ENCODE peak calls at places on chromosomes 13 and 19, in six cellular contexts. J is mucosa of descending colon; F is transverse colon; C is HFF-Myc; X is CD4-positive, alpha-beta T cell; T is osteoblast. N is an unnamed sample.

GRCh38 chr13:66887088-66887487 is 343.0 kb downstream of the PCDH9 start:
- DNase-seq in J (no peak), F (no peak), C (no peak), X (no peak), T (no peak), N (no peak)

GRCh38 chr19:18961767-18962423 is 20.9 kb upstream of the HOMER3 start:
- DNase-seq in J (no peak), F (no peak), C (no peak), X (no peak), T (no peak), N (no peak)

GRCh38 chr19:13817615-13818371 is 22.6 kb downstream of the ZSWIM4 start:
- DNase-seq in J (peak), F (peak), C (no peak), X (no peak), T (peak), N (no peak)

GRCh38 chr19:899363-900301 is 6.3 kb downstream of the RNU6-9 start:
- DNase-seq in J (no peak), F (no peak), C (no peak), X (no peak), T (no peak), N (no peak)

GRCh38 chr19:17235618-17236413 is 9.8 kb downstream of the OCEL1 start:
- DNase-seq in J (peak), F (peak), C (no peak), X (peak), T (peak), N (no peak)

GRCh38 chr13:86052141-86052540 is 252.9 kb upstream of the SLITRK6 start:
- DNase-seq in J (no peak), F (no peak), C (no peak), X (no peak), T (no peak), N (no peak)

GRCh38 chr13:109859898-109860297 is 73.5 kb upstream of the IRS2 start:
- DNase-seq in J (no peak), F (no peak), C (no peak), X (no peak), T (no peak), N (no peak)

GRCh38 chr13:109744512-109745051 is 41.8 kb downstream of the IRS2 start:
- DNase-seq in J (no peak), F (peak), C (peak), X (no peak), T (no peak), N (no peak)

GRCh38 chr19:54633401-54633800 is 3.1 kb downstream of the LILRB1 start:
- DNase-seq in J (no peak), F (no peak), C (no peak), X (no peak), T (no peak), N (no peak)

GRCh38 chr19:41995959-41996797 is 2.1 kb upstream of the ATP1A3 start:
- DNase-seq in J (peak), F (no peak), C (no peak), X (no peak), T (peak), N (no peak)

GRCh38 chr13:23506821-23507210 is 63.4 kb upstream of the TNFRSF19 start:
- DNase-seq in J (no peak), F (no peak), C (no peak), X (no peak), T (no peak), N (peak)

GRCh38 chr13:65292488-65292901 is 1937.6 kb downstream of the PCDH9 start:
- DNase-seq in J (no peak), F (no peak), C (peak), X (no peak), T (no peak), N (peak)

GRCh38 chr13:24208314-24208713 is 47.8 kb downstream of the SPATA13 start:
- DNase-seq in J (no peak), F (no peak), C (peak), X (no peak), T (peak), N (peak)

GRCh38 chr13:75587679-75588078 is 38.1 kb downstream of the UCHL3 start:
- DNase-seq in J (no peak), F (no peak), C (no peak), X (no peak), T (no peak), N (no peak)

GRCh38 chr13:99812611-99813010 is 159.0 kb downstream of the ZIC5 start:
- DNase-seq in J (no peak), F (no peak), C (no peak), X (no peak), T (peak), N (peak)

GRCh38 chr13:41960195-41960699 is 662 bp downstream of the VWA8 start:
- DNase-seq in J (no peak), F (peak), C (no peak), X (no peak), T (peak), N (no peak)

GRCh38 chr13:34258646-34259386 is 440.9 kb downstream of the RFC3 start:
- DNase-seq in J (no peak), F (no peak), C (no peak), X (no peak), T (no peak), N (no peak)

GRCh38 chr19:12126707-12127106 is 13.4 kb downstream of the ZNF20 start:
- DNase-seq in J (no peak), F (no peak), C (no peak), X (no peak), T (no peak), N (no peak)

GRCh38 chr13:28953714-28954113 is 133.6 kb downstream of the MTUS2 start:
- DNase-seq in J (no peak), F (no peak), C (no peak), X (no peak), T (no peak), N (no peak)

GRCh38 chr13:29791997-29792775 is 58.2 kb downstream of the UBL3 start:
- DNase-seq in J (no peak), F (no peak), C (no peak), X (no peak), T (no peak), N (no peak)

GRCh38 chr13:60733933-60734332 is 336.9 kb downstream of the TDRD3 start:
- DNase-seq in J (no peak), F (no peak), C (no peak), X (no peak), T (no peak), N (no peak)

GRCh38 chr19:16328824-16329482 is 4.3 kb downstream of the KLF2 start:
- DNase-seq in J (no peak), F (no peak), C (no peak), X (peak), T (peak), N (no peak)

GRCh38 chr19:2424686-2425621 is 2.4 kb downstream of the TIMM13 start:
- DNase-seq in J (no peak), F (no peak), C (no peak), X (no peak), T (peak), N (peak)

GRCh38 chr13:113150545-113151365 is 7.7 kb upstream of the PROZ start:
- DNase-seq in J (no peak), F (no peak), C (no peak), X (no peak), T (peak), N (no peak)

GRCh38 chr19:3580156-3580955 is 4.9 kb upstream of the GIPC3 start:
- DNase-seq in J (no peak), F (no peak), C (peak), X (no peak), T (peak), N (peak)

GRCh38 chr13:53001871-53002270 is 26.7 kb upstream of the OLFM4 start:
- DNase-seq in J (no peak), F (no peak), C (no peak), X (no peak), T (no peak), N (no peak)

GRCh38 chr13:21289475-21289874 is 113.0 kb downstream of the MRPL57 start:
- DNase-seq in J (no peak), F (no peak), C (no peak), X (no peak), T (no peak), N (no peak)

GRCh38 chr19:343451-343931 is 1.1 kb downstream of the MIER2 start:
- DNase-seq in J (no peak), F (no peak), C (no peak), X (no peak), T (peak), N (no peak)

GRCh38 chr13:99956473-99957349 is 14.9 kb downstream of the ZIC5 start:
- DNase-seq in J (no peak), F (no peak), C (no peak), X (no peak), T (peak), N (no peak)

GRCh38 chr13:91358384-91358776 is 10.9 kb downstream of the MIR17HG start:
- DNase-seq in J (no peak), F (no peak), C (no peak), X (no peak), T (no peak), N (no peak)

GRCh38 chr13:42412812-42413795 is 141.2 kb downstream of the AKAP11 start:
- DNase-seq in J (no peak), F (no peak), C (no peak), X (no peak), T (no peak), N (no peak)

GRCh38 chr19:30046522-30046921 is 104.5 kb downstream of the URI1 start:
- DNase-seq in J (no peak), F (no peak), C (no peak), X (no peak), T (no peak), N (no peak)

GRCh38 chr19:58204566-58204965 is 21.7 kb downstream of the ZNF274 start:
- DNase-seq in J (no peak), F (no peak), C (no peak), X (no peak), T (no peak), N (no peak)

GRCh38 chr13:109879338-109879737 is 93.0 kb upstream of the IRS2 start:
- DNase-seq in J (no peak), F (no peak), C (no peak), X (no peak), T (no peak), N (no peak)

GRCh38 chr13:25886438-25887214 is 165.2 kb downstream of the SHISA2 start:
- DNase-seq in J (no peak), F (no peak), C (no peak), X (no peak), T (peak), N (peak)

GRCh38 chr19:38898788-38899446 is 501 bp downstream of the SIRT2 start:
- DNase-seq in J (no peak), F (no peak), C (no peak), X (no peak), T (peak), N (no peak)

GRCh38 chr19:6570754-6571153 is 20.2 kb downstream of the CD70 start:
- DNase-seq in J (no peak), F (no peak), C (no peak), X (no peak), T (no peak), N (no peak)

GRCh38 chr19:48445256-48445605 is 552 bp upstream of the GRWD1 start:
- DNase-seq in J (no peak), F (no peak), C (peak), X (no peak), T (peak), N (peak)

GRCh38 chr19:30895946-30896345 is 453.3 kb downstream of the TSHZ3 start:
- DNase-seq in J (no peak), F (no peak), C (no peak), X (no peak), T (no peak), N (no peak)

DNA sequence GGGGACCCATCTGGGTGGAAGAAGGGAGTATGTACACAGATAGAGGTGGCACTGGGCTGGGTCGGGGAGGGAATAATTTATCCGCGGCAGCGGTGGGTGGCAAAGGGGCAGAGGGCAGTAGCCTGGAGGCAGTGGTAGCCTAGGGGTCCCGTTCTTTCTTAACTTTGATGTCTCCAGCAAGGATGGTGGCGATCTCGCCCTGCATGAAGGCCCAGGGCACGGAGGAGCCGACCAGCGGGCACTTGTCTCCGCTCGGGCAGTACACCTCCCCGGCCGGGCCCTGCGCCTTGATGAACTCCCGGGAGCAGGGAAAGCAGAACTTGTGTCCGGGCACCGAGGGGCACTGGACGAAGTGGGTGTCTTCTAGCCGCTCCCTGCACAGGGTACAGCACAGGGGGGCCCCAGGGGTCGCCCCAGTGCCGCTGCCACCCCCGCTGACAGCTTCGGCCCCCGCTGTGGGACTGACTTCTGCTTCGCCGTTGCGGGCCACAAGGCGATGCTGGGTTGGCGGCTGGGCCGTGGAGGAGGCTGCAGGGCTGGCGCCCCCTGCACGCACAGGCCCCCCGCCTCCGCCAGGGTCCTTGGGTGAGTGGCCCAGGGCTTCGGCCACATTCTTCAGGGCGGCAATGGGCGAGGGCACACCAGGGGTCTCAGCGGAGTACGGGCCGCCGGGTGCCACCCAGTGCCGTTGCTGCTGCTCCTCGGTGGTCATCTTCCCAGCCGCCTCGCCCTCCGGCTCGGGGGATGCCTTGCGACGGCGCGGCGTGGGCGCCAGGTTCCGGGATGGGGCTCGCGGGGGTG is 1.9 kb downstream of the IRF2BP1 start:
- DNase-seq in J (peak), F (no peak), C (no peak), X (no peak), T (peak), N (no peak)
- TF ChIP-seq CTCF in J (no peak), F (no peak), C (no peak), X (no peak), T (no peak), N (no peak)

GRCh38 chr19:4676955-4677731 is 7.0 kb upstream of the MYDGF start:
- DNase-seq in J (no peak), F (peak), C (peak), X (no peak), T (peak), N (no peak)
- TF ChIP-seq CTCF in J (peak), F (peak), C (peak), X (no peak), T (peak), N (peak)

GRCh38 chr13:47594833-47595232 is 406.2 kb downstream of the SUCLA2 start:
- DNase-seq in J (no peak), F (no peak), C (no peak), X (no peak), T (no peak), N (no peak)
- TF ChIP-seq CTCF in J (no peak), F (no peak), C (peak), X (no peak), T (no peak), N (no peak)

DNA sequence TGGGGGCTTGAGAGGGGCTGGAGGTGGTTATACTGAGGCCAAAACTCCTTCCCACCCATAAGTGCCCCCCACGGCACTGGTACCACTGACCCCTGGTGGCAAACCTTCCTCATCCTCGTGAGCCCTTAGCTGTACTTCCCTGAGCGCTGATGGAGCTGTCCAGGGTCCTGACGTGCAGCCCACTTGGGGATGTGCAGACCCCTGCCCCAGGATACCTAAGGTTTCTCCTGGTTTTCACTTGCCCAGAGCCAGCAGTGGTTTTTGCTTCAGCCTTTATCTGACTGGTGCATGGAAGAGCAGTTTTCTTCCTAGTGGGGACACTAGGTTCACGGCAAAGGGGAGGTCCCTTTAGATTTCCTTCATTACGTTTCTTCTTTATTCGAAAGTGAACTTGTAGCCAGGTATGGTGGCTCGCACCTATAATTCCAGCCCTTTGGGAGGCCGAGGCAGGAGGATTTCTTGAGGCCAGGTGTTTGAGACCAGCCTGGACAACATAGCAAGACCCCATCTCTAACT is 28.7 kb upstream of the KCTD15 start:
- DNase-seq in J (no peak), F (no peak), C (no peak), X (no peak), T (peak), N (no peak)
- TF ChIP-seq CTCF in J (no peak), F (no peak), C (peak), X (no peak), T (peak), N (no peak)

GRCh38 chr13:77492982-77493381 is 42.5 kb upstream of the SCEL start:
- DNase-seq in J (no peak), F (no peak), C (no peak), X (no peak), T (no peak), N (no peak)
- TF ChIP-seq CTCF in J (no peak), F (no peak), C (peak), X (peak), T (peak), N (peak)

DNA sequence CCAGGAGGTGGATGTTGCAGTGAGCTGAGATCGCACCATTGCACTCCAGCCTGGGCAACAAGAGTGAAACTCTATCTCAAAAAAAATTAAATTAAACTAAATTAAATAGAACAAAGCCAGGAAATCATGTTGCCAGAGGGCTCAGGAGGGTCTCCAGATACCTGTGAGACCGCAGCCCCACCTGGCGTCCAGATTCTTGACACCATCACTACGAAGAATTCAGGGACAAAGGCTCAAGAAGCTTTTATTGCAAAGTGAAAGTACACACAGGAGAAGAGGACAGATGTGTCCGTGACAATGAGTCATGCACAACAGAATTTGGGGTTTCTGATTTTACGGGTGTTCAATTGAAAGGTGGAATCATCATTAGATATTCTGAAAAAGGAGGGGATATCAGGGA is 76.6 kb downstream of the STOML3 start:
- DNase-seq in J (no peak), F (no peak), C (no peak), X (no peak), T (no peak), N (no peak)
- TF ChIP-seq CTCF in J (no peak), F (no peak), C (no peak), X (no peak), T (no peak), N (no peak)

GRCh38 chr13:44048326-44048725 is 168.6 kb downstream of the LACC1 start:
- DNase-seq in J (no peak), F (no peak), C (no peak), X (no peak), T (no peak), N (no peak)
- TF ChIP-seq CTCF in J (no peak), F (no peak), C (no peak), X (no peak), T (peak), N (no peak)

GRCh38 chr13:51912091-51912490 is 50.3 kb downstream of the CCDC70 start:
- DNase-seq in J (no peak), F (no peak), C (no peak), X (no peak), T (peak), N (no peak)
- TF ChIP-seq CTCF in J (no peak), F (no peak), C (no peak), X (no peak), T (no peak), N (no peak)

GRCh38 chr13:84896128-84896527 is 903.1 kb downstream of the SLITRK6 start:
- DNase-seq in J (no peak), F (peak), C (peak), X (no peak), T (peak), N (peak)
- TF ChIP-seq CTCF in J (peak), F (peak), C (peak), X (peak), T (peak), N (peak)

GRCh38 chr19:40584007-40584406 is 7.3 kb downstream of the SHKBP1 start:
- DNase-seq in J (no peak), F (no peak), C (no peak), X (no peak), T (peak), N (no peak)
- TF ChIP-seq CTCF in J (no peak), F (no peak), C (peak), X (no peak), T (peak), N (peak)

N was measured in AG04449.